ENCODE peak calls at places on chromosomes 4 and X, in nine cellular contexts. N is stromal cell of bone marrow, V is NCI-H2081, R is nephron progenitor cell, Q is lower leg skin, J is BE2C, X is neural crest cell, B is NCI-H1417, L is ureter. Z is an unnamed sample.

GRCh38 chrX:39491548-39492297 is 606.0 kb downstream of the BCOR start:
- DNase-seq in R (no peak), Q (no peak), B (no peak), N (no peak), X (no peak), L (no peak), V (no peak), J (no peak), Z (no peak)

GRCh38 chrX:19904778-19905367 is 17.5 kb upstream of the SH3KBP1 start:
- DNase-seq in R (peak; percentile 12), Q (no peak), V (peak; percentile 58), X (no peak), B (peak; percentile 13), J (peak; percentile 10), N (no peak), L (no peak), Z (no peak)

GRCh38 chrX:119669424-119670037 is 23.4 kb downstream of the SEPTIN6 start:
- DNase-seq in L (no peak), Q (no peak), B (no peak), V (no peak), N (no peak), R (no peak), J (peak; percentile 82), X (no peak), Z (no peak)

GRCh38 chrX:13647709-13648212 is 5.2 kb upstream of the TCEANC start:
- DNase-seq in Q (no peak), X (no peak), R (no peak), N (no peak), J (peak; percentile 85), B (peak; percentile 7), V (no peak), L (no peak), Z (no peak)

GRCh38 chrX:153526040-153526439 is 8.6 kb downstream of the ATP2B3 start:
- DNase-seq in J (peak; percentile 70), B (no peak), Q (no peak), V (no peak), X (no peak), L (no peak), R (no peak), N (no peak), Z (no peak)

GRCh38 chrX:49171752-49172279 is at the start of gene PLP2:
- DNase-seq in R (peak; percentile 27), B (no peak), J (peak; percentile 64), N (no peak), L (no peak), V (peak; percentile 40), Q (peak; percentile 92), X (no peak), Z (no peak)

GRCh38 chrX:20181563-20182329 is 40.1 kb upstream of the EIF1AX start:
- DNase-seq in Q (no peak), R (no peak), N (no peak), B (no peak), X (no peak), V (no peak), L (no peak), J (no peak), Z (no peak)

GRCh38 chr4:40750461-40751258 is 905 bp downstream of the NSUN7 start:
- DNase-seq in J (no peak), N (no peak), L (no peak), Q (no peak), V (no peak), B (peak; percentile 44), X (peak; percentile 9), R (peak; percentile 49), Z (no peak)